ENCODE peak calls at places on chromosomes 2 and 18, in five cellular contexts. R is endothelial cell of umbilical vein, T is heart right ventricle, C is adrenal gland, K is tibial nerve. S is an unnamed sample.

GRCh38 chr2:26636935-26637334 is 4.2 kb downstream of the CIB4 start:
- DNase-seq in R (no peak), T (no peak), C (no peak), K (no peak), S (no peak)

GRCh38 chr2:121253674-121254240 is 31.2 kb downstream of the TFCP2L1 start:
- DNase-seq in R (no peak), T (no peak), C (no peak), K (no peak), S (no peak)

GRCh38 chr2:138615257-138615656 is 113.7 kb downstream of the SPOPL start:
- DNase-seq in R (no peak), T (no peak), C (no peak), K (no peak), S (no peak)

GRCh38 chr2:25854613-25855012 is 23.7 kb downstream of the ASXL2 start:
- DNase-seq in R (no peak), T (no peak), C (no peak), K (no peak), S (no peak)

GRCh38 chr2:120384486-120385354 is 38.8 kb downstream of the INHBB start:
- DNase-seq in R (no peak), T (no peak), C (no peak), K (no peak), S (no peak)

GRCh38 chr18:79588131-79588635 is 91.4 kb upstream of the CTDP1 start:
- DNase-seq in R (no peak), T (no peak), C (no peak), K (no peak), S (no peak)

GRCh38 chr2:240981871-240982800 is 16.3 kb upstream of the SNED1 start:
- DNase-seq in R (no peak), T (no peak), C (peak; percentile 14), K (peak; percentile 5), S (no peak)

GRCh38 chr2:232658217-232658785 is 24.9 kb downstream of the EFHD1 start:
- DNase-seq in R (no peak), T (no peak), C (no peak), K (no peak), S (no peak)

GRCh38 chr2:178530625-178531142 is 50.4 kb downstream of the PLEKHA3 start:
- DNase-seq in R (no peak), T (no peak), C (no peak), K (no peak), S (no peak)

GRCh38 chr2:176392125-176392704 is 123.0 kb downstream of the MTX2 start:
- DNase-seq in R (no peak), T (peak; percentile 6), C (no peak), K (no peak), S (no peak)

GRCh38 chr2:109448946-109449788 is 164.6 kb downstream of the SEPTIN10 start:
- DNase-seq in R (no peak), T (peak; percentile 71), C (peak; percentile 84), K (no peak), S (peak; percentile 37)

GRCh38 chr2:136324966-136325365 is 207.0 kb upstream of the CXCR4 start:
- DNase-seq in R (no peak), T (no peak), C (no peak), K (no peak), S (no peak)

GRCh38 chr18:9597609-9598008 is 16.8 kb downstream of the PPP4R1 start:
- DNase-seq in R (no peak), T (no peak), C (no peak), K (no peak), S (no peak)
- H3K27ac ChIP-seq in R (no peak overlapping the region), T (no peak overlapping the region), C (no peak overlapping the region), K (no peak overlapping the region), S (no peak overlapping the region)

GRCh38 chr18:76824136-76824676 is 1.8 kb downstream of the ZNF236 start:
- DNase-seq in R (no peak), T (no peak), C (no peak), K (no peak), S (no peak)

GRCh38 chr18:76823574-76823973 is 1.2 kb downstream of the ZNF236 start:
- DNase-seq in R (no peak), T (no peak), C (no peak), K (no peak), S (no peak)

GRCh38 chr18:76823166-76823539 is 796 bp downstream of the ZNF236 start:
- DNase-seq in R (no peak), T (peak; percentile 16), C (no peak), K (no peak), S (no peak)

GRCh38 chr18:76822510-76823165 is at the start of gene ZNF236:
- DNase-seq in R (peak; percentile 44), T (peak; percentile 77), C (peak; percentile 76), K (peak; percentile 64), S (peak; percentile 65)

DNA sequence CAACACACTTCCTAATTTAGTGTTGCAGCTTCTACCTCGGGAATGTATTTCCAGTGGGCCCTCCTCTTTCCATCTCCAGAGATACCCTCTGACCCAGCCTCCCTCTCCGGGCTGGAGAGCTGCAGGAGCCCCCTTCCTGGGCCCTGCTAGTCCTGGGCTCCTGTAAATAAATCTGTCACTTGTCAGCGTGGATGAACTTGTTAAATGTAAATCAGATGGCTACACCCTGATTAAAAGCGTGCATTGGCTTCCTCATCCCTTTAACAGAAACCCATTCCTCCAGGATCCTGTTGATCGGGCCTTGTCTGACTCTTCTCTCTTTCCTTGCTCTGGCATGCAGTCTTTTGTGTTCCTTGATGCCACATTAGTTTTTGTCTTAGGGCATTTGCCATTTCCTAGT is 2.4 kb downstream of the ZNF236 start:
- DNase-seq in R (no peak), T (no peak), C (no peak), K (no peak), S (no peak)
- H3K27ac ChIP-seq in R (no peak overlapping the region), T (no peak overlapping the region), C (no peak overlapping the region), K (peak overlapping the region; percentile 91), S (no peak overlapping the region)

GRCh38 chr2:201808070-201808469 is 1.7 kb downstream of the CDK15 start:
- DNase-seq in R (no peak), T (no peak), C (no peak), K (no peak), S (no peak)
- H3K27ac ChIP-seq in R (no peak overlapping the region), T (peak overlapping the region; percentile 22), C (no peak overlapping the region), K (peak overlapping the region; percentile 81), S (no peak overlapping the region)

GRCh38 chr2:207848545-207848928 is 78.8 kb upstream of the FZD5 start:
- DNase-seq in R (no peak), T (no peak), C (no peak), K (no peak), S (peak; percentile 52)

GRCh38 chr2:207847807-207848544 is 78.3 kb upstream of the FZD5 start:
- DNase-seq in R (peak; percentile 97), T (peak; percentile 33), C (no peak), K (no peak), S (peak; percentile 75)

GRCh38 chr2:207844648-207845047 is 74.9 kb upstream of the FZD5 start:
- DNase-seq in R (no peak), T (no peak), C (no peak), K (no peak), S (no peak)

GRCh38 chr2:207847098-207847806 is 77.5 kb upstream of the FZD5 start:
- DNase-seq in R (peak; percentile 11), T (no peak), C (no peak), K (no peak), S (peak; percentile 25)

GRCh38 chr2:207845202-207845864 is 75.6 kb upstream of the FZD5 start:
- DNase-seq in R (no peak), T (no peak), C (no peak), K (no peak), S (peak; percentile 20)
- H3K27ac ChIP-seq in R (no peak overlapping the region), T (no peak overlapping the region), C (no peak overlapping the region), K (no peak overlapping the region), S (no peak overlapping the region)

GRCh38 chr2:17961789-17962188 is 83.3 kb downstream of the KCNS3 start:
- DNase-seq in R (no peak), T (no peak), C (no peak), K (no peak), S (no peak)
- H3K27ac ChIP-seq in R (no peak overlapping the region), T (no peak overlapping the region), C (no peak overlapping the region), K (no peak overlapping the region), S (no peak overlapping the region)

DNA sequence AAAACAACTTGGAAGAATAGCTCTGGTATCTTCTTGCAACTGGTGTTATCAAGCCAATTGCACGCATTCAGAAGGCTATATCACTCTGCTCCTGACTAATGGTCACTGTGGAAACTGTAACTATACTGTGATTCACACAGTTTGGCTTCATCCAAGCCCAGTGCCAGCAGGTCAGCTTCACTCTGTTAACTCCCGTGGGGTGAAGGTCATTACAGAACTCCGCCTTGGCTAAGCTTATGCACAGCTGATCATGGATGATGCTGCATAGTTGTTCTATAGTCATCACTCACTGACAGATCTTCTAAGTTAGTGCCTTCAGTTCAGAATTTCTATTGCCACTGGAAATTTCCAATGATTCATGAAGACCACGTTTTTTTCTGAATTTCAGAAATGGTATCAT is 497.2 kb upstream of the NETO1 start:
- DNase-seq in R (no peak), T (no peak), C (peak; percentile 59), K (no peak), S (no peak)
- H3K27ac ChIP-seq in R (no peak overlapping the region), T (no peak overlapping the region), C (no peak overlapping the region), K (no peak overlapping the region), S (no peak overlapping the region)

GRCh38 chr2:943461-943797 is 7.2 kb upstream of the SNTG2 start:
- DNase-seq in R (no peak), T (no peak), C (no peak), K (no peak), S (no peak)

GRCh38 chr2:942775-943460 is 7.7 kb upstream of the SNTG2 start:
- DNase-seq in R (no peak), T (no peak), C (no peak), K (no peak), S (no peak)

GRCh38 chr2:939936-940620 is 10.6 kb upstream of the SNTG2 start:
- DNase-seq in R (no peak), T (no peak), C (no peak), K (no peak), S (no peak)

GRCh38 chr2:943821-944220 is 6.8 kb upstream of the SNTG2 start:
- DNase-seq in R (no peak), T (no peak), C (no peak), K (no peak), S (no peak)

GRCh38 chr2:941811-942360 is 8.8 kb upstream of the SNTG2 start:
- DNase-seq in R (no peak), T (no peak), C (no peak), K (no peak), S (no peak)
- H3K27ac ChIP-seq in R (no peak overlapping the region), T (no peak overlapping the region), C (no peak overlapping the region), K (no peak overlapping the region), S (no peak overlapping the region)

GRCh38 chr2:204154863-204155262 is 218.3 kb downstream of the ICOS start:
- DNase-seq in R (no peak), T (no peak), C (no peak), K (no peak), S (no peak)
- H3K27ac ChIP-seq in R (no peak overlapping the region), T (no peak overlapping the region), C (no peak overlapping the region), K (no peak overlapping the region), S (no peak overlapping the region)